ENCODE peak calls at places on chromosomes 11 and 22, in six cellular contexts. M is tibial artery; G is AG04450; H is mesendoderm; U is HL-60; V is CD4-positive, alpha-beta memory T cell. E is an unnamed sample.

GRCh38 chr22:42862045-42862734 is 5.1 kb upstream of the ARFGAP3 start:
- DNase-seq in M (no peak), G (peak; percentile 38), H (no peak), U (no peak), V (no peak), E (no peak)

GRCh38 chr11:126163074-126163700 is 48.3 kb downstream of the RPUSD4 start:
- DNase-seq in M (no peak), G (peak; percentile 71), H (peak; percentile 43), U (no peak), V (no peak), E (no peak)

GRCh38 chr11:111652184-111652583 is 49.9 kb downstream of the SIK2 start:
- DNase-seq in M (no peak), G (no peak), H (no peak), U (no peak), V (no peak), E (no peak)

GRCh38 chr22:17855891-17856290 is 81.6 kb upstream of the BID start:
- DNase-seq in M (no peak), G (no peak), H (no peak), U (no peak), V (no peak), E (no peak)

GRCh38 chr11:635945-636510 is 1.0 kb upstream of the DRD4 start:
- DNase-seq in M (no peak), G (no peak), H (no peak), U (no peak), V (no peak), E (no peak)

GRCh38 chr22:28801845-28802594 is 1.7 kb upstream of the XBP1 start:
- DNase-seq in M (peak; percentile 31), G (no peak), H (no peak), U (peak; percentile 84), V (no peak), E (peak; percentile 89)

GRCh38 chr11:25566298-25567200 is 765.4 kb upstream of the ANO3 start:
- DNase-seq in M (peak; percentile 75), G (no peak), H (no peak), U (peak; percentile 49), V (no peak), E (no peak)

GRCh38 chr11:62791501-62792192 is at the start of gene TMEM223:
- DNase-seq in M (peak; percentile 87), G (no peak), H (peak; percentile 89), U (peak; percentile 88), V (peak; percentile 86), E (peak; percentile 87)

GRCh38 chr11:33654594-33654993 is 46.0 kb downstream of the C11orf91 start:
- DNase-seq in M (no peak), G (no peak), H (no peak), U (no peak), V (no peak), E (no peak)

GRCh38 chr11:124740277-124740882 is 638 bp downstream of the NRGN start:
- DNase-seq in M (no peak), G (no peak), H (no peak), U (peak; percentile 56), V (peak; percentile 51), E (no peak)

GRCh38 chr11:110777765-110778164 is 65.5 kb upstream of the ARHGAP20 start:
- DNase-seq in M (peak; percentile 36), G (no peak), H (no peak), U (no peak), V (no peak), E (no peak)

GRCh38 chr11:124938206-124938765 is 2.4 kb upstream of the HEPACAM start:
- DNase-seq in M (no peak), G (no peak), H (no peak), U (no peak), V (no peak), E (no peak)

GRCh38 chr22:20885557-20886323 is 26.9 kb downstream of the SNAP29 start:
- DNase-seq in M (peak; percentile 75), G (peak; percentile 62), H (peak; percentile 95), U (peak; percentile 85), V (peak; percentile 15), E (peak; percentile 88)

GRCh38 chr22:19693581-19693980 is 20.7 kb upstream of the SEPTIN5 start:
- DNase-seq in M (no peak), G (no peak), H (no peak), U (no peak), V (no peak), E (no peak)

GRCh38 chr11:115581871-115582639 is 77.8 kb upstream of the CADM1 start:
- DNase-seq in M (no peak), G (no peak), H (peak; percentile 82), U (no peak), V (no peak), E (no peak)

GRCh38 chr11:121741954-121742361 is 289.2 kb upstream of the SORL1-AS1 start:
- DNase-seq in M (peak; percentile 81), G (no peak), H (no peak), U (no peak), V (no peak), E (peak; percentile 20)

GRCh38 chr11:23727821-23728220 is 769.0 kb upstream of the LUZP2 start:
- DNase-seq in M (no peak), G (peak; percentile 16), H (peak; percentile 66), U (no peak), V (no peak), E (no peak)

GRCh38 chr11:98495601-98496000 is 525.1 kb upstream of the CNTN5 start:
- DNase-seq in M (no peak), G (no peak), H (peak; percentile 45), U (no peak), V (no peak), E (no peak)

GRCh38 chr22:49807780-49808708 is 19.6 kb downstream of the BRD1 start:
- DNase-seq in M (no peak), G (no peak), H (no peak), U (no peak), V (peak; percentile 72), E (no peak)

DNA sequence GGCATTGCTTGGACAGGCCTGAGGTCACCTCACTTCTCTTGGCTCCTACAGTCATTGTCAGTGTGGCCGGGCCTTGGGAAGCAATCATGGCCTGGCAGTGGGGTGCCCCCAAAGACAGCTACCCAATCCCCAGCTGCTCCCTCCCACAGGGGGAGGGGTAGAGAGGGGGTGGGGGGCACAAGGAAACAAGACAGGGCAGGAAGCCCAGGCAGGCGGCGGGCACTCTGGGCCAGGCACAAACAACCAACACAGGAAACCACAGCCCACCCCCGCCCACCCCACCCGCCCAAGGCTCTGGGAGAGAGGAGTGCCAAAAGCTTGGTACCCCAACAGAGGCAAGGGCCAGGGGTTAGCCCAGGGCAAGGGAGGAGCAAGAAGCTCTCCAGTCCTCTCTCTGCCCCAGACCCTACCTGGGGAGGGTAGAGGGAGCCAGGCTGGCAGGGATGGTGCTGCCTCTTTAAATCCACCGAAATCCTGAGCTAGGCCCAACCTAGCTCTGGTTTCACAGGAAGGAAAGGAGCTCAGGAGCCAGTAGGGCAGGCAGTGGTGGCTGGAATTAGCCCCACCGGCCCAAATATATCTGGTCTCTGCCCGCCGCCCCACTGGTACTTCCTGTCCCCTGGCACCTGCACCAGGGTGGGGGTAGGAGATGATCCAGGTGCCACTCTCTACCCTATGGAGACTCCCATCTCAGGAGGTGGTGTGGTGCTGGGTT is 12.2 kb downstream of the BCL9L start:
- DNase-seq in M (no peak), G (no peak), H (no peak), U (no peak), V (peak; percentile 45), E (no peak)
- H3K4me3 ChIP-seq in M (peak overlapping the region; percentile 2), G (peak overlapping the region; percentile 10), H (no peak overlapping the region), U (no peak overlapping the region), V (peak overlapping the region; percentile 59), E (no peak overlapping the region)

GRCh38 chr22:44331881-44332714 is 19.3 kb upstream of the SHISAL1 start:
- DNase-seq in M (no peak), G (no peak), H (peak; percentile 23), U (no peak), V (no peak), E (peak; percentile 36)

GRCh38 chr22:44333847-44334635 is 21.3 kb upstream of the SHISAL1 start:
- DNase-seq in M (no peak), G (no peak), H (no peak), U (no peak), V (no peak), E (no peak)

GRCh38 chr22:44330727-44331660 is 18.2 kb upstream of the SHISAL1 start:
- DNase-seq in M (no peak), G (no peak), H (no peak), U (no peak), V (no peak), E (no peak)

GRCh38 chr22:44335066-44335839 is 22.5 kb upstream of the SHISAL1 start:
- DNase-seq in M (no peak), G (no peak), H (no peak), U (no peak), V (no peak), E (no peak)

GRCh38 chr22:44332946-44333345 is 20.2 kb upstream of the SHISAL1 start:
- DNase-seq in M (no peak), G (no peak), H (no peak), U (no peak), V (no peak), E (no peak)
- H3K27me3 ChIP-seq in M (no peaks in the 10 kb centered on the region), G (peaks cover 18% of the 10 kb centered on the region), H (peaks cover 9% of the 10 kb centered on the region), U (peaks cover 42% of the 10 kb centered on the region), V (peaks cover 19% of the 10 kb centered on the region), E (peaks cover 6% of the 10 kb centered on the region)

GRCh38 chr11:69320756-69321741 is 27.1 kb downstream of the MYEOV start:
- DNase-seq in M (no peak), G (no peak), H (no peak), U (no peak), V (no peak), E (no peak)
- H3K4me3 ChIP-seq in M (no peak overlapping the region), G (no peak overlapping the region), H (no peak overlapping the region), U (no peak overlapping the region), V (no peak overlapping the region), E (no peak overlapping the region)

GRCh38 chr11:69823641-69824285 is 4.5 kb upstream of the FGF3 start:
- DNase-seq in M (no peak), G (no peak), H (no peak), U (no peak), V (no peak), E (no peak)
- H3K27me3 ChIP-seq in M (no peaks in the 10 kb centered on the region), G (peaks cover 55% of the 10 kb centered on the region), H (peaks cover 14% of the 10 kb centered on the region), U (peaks cover 23% of the 10 kb centered on the region), V (no peaks in the 10 kb centered on the region), E (no peaks in the 10 kb centered on the region)

GRCh38 chr11:83409476-83409875 is 123.3 kb upstream of the CCDC90B start:
- DNase-seq in M (no peak), G (no peak), H (no peak), U (no peak), V (no peak), E (no peak)
- H3K4me3 ChIP-seq in M (no peak overlapping the region), G (no peak overlapping the region), H (no peak overlapping the region), U (no peak overlapping the region), V (no peak overlapping the region), E (no peak overlapping the region)